ENCODE peak calls at places on chromosome 20, in five cellular contexts. One of them, this sample, is unnamed.

GRCh38 chr20:51335329-51335841 is 207.1 kb downstream of the NFATC2 start:
- DNase-seq in effector CD8-positive, alpha-beta T cell: no peak
- DNase-seq in cardiac fibroblast: peak
- DNase-seq in GM18507: no peak
- DNase-seq in GM12892: peak
- DNase-seq in this sample: no peak

GRCh38 chr20:4998160-4998651 is 3.1 kb downstream of the SLC23A2 start:
- DNase-seq in effector CD8-positive, alpha-beta T cell: no peak
- DNase-seq in cardiac fibroblast: no peak
- DNase-seq in GM18507: no peak
- DNase-seq in GM12892: no peak
- DNase-seq in this sample: peak

GRCh38 chr20:62051166-62051900 is 14.3 kb downstream of the TAF4 start:
- DNase-seq in effector CD8-positive, alpha-beta T cell: no peak
- DNase-seq in cardiac fibroblast: no peak
- DNase-seq in GM18507: no peak
- DNase-seq in GM12892: no peak
- DNase-seq in this sample: no peak

GRCh38 chr20:56629464-56630085 is 469 bp downstream of the TFAP2C start:
- DNase-seq in effector CD8-positive, alpha-beta T cell: no peak
- DNase-seq in cardiac fibroblast: no peak
- DNase-seq in GM18507: no peak
- DNase-seq in GM12892: no peak
- DNase-seq in this sample: no peak

GRCh38 chr20:13554706-13555105 is 84.0 kb downstream of the TASP1 start:
- DNase-seq in effector CD8-positive, alpha-beta T cell: no peak
- DNase-seq in cardiac fibroblast: peak
- DNase-seq in GM18507: no peak
- DNase-seq in GM12892: no peak
- DNase-seq in this sample: no peak

GRCh38 chr20:21515300-21516179 is 1.7 kb upstream of the NKX2-2 start:
- DNase-seq in effector CD8-positive, alpha-beta T cell: no peak
- DNase-seq in cardiac fibroblast: no peak
- DNase-seq in GM18507: no peak
- DNase-seq in GM12892: no peak
- DNase-seq in this sample: no peak

GRCh38 chr20:2109425-2110210 is 8.0 kb downstream of the STK35 start:
- DNase-seq in effector CD8-positive, alpha-beta T cell: no peak
- DNase-seq in cardiac fibroblast: peak
- DNase-seq in GM18507: no peak
- DNase-seq in GM12892: no peak
- DNase-seq in this sample: no peak

GRCh38 chr20:17712201-17712600 is 12.4 kb downstream of the BANF2 start:
- DNase-seq in effector CD8-positive, alpha-beta T cell: no peak
- DNase-seq in cardiac fibroblast: no peak
- DNase-seq in GM18507: no peak
- DNase-seq in GM12892: no peak
- DNase-seq in this sample: no peak

GRCh38 chr20:53642196-53643030 is 48.8 kb upstream of the ZNF217 start:
- DNase-seq in effector CD8-positive, alpha-beta T cell: peak
- DNase-seq in cardiac fibroblast: peak
- DNase-seq in GM18507: no peak
- DNase-seq in GM12892: no peak
- DNase-seq in this sample: no peak

GRCh38 chr20:50221501-50222323 is 31.1 kb downstream of the CEBPB start:
- DNase-seq in effector CD8-positive, alpha-beta T cell: no peak
- DNase-seq in cardiac fibroblast: peak
- DNase-seq in GM18507: no peak
- DNase-seq in GM12892: no peak
- DNase-seq in this sample: no peak

GRCh38 chr20:36571564-36572504 is 1.6 kb upstream of the TGIF2 start:
- DNase-seq in effector CD8-positive, alpha-beta T cell: no peak
- DNase-seq in cardiac fibroblast: no peak
- DNase-seq in GM18507: no peak
- DNase-seq in GM12892: no peak
- DNase-seq in this sample: no peak

GRCh38 chr20:56517211-56517610 is 7.3 kb upstream of the FAM209A start:
- DNase-seq in effector CD8-positive, alpha-beta T cell: no peak
- DNase-seq in cardiac fibroblast: no peak
- DNase-seq in GM18507: no peak
- DNase-seq in GM12892: no peak
- DNase-seq in this sample: no peak

GRCh38 chr20:17969276-17969883 is 562 bp downstream of the MGME1 start:
- DNase-seq in effector CD8-positive, alpha-beta T cell: peak
- DNase-seq in cardiac fibroblast: peak
- DNase-seq in GM18507: no peak
- DNase-seq in GM12892: no peak
- DNase-seq in this sample: no peak

GRCh38 chr20:31594558-31595379 is 10.3 kb upstream of the ID1 start:
- DNase-seq in effector CD8-positive, alpha-beta T cell: no peak
- DNase-seq in cardiac fibroblast: no peak
- DNase-seq in GM18507: no peak
- DNase-seq in GM12892: no peak
- DNase-seq in this sample: no peak

GRCh38 chr20:62666736-62667529 is 24.6 kb downstream of the SLCO4A1 start:
- DNase-seq in effector CD8-positive, alpha-beta T cell: no peak
- DNase-seq in cardiac fibroblast: peak
- DNase-seq in GM18507: no peak
- DNase-seq in GM12892: no peak
- DNase-seq in this sample: no peak

GRCh38 chr20:4820833-4821518 is 99.3 kb downstream of the PRND start:
- DNase-seq in effector CD8-positive, alpha-beta T cell: no peak
- DNase-seq in cardiac fibroblast: peak
- DNase-seq in GM18507: no peak
- DNase-seq in GM12892: no peak
- DNase-seq in this sample: no peak

GRCh38 chr20:21291026-21291425 is 12.1 kb upstream of the XRN2 start:
- DNase-seq in effector CD8-positive, alpha-beta T cell: no peak
- DNase-seq in cardiac fibroblast: peak
- DNase-seq in GM18507: no peak
- DNase-seq in GM12892: no peak
- DNase-seq in this sample: no peak

GRCh38 chr20:50726955-50727791 is 4.2 kb upstream of the PARD6B start:
- DNase-seq in effector CD8-positive, alpha-beta T cell: no peak
- DNase-seq in cardiac fibroblast: no peak
- DNase-seq in GM18507: no peak
- DNase-seq in GM12892: no peak
- DNase-seq in this sample: no peak

GRCh38 chr20:31853481-31853880 is 8.1 kb upstream of the FOXS1 start:
- DNase-seq in effector CD8-positive, alpha-beta T cell: no peak
- DNase-seq in cardiac fibroblast: no peak
- DNase-seq in GM18507: no peak
- DNase-seq in GM12892: no peak
- DNase-seq in this sample: no peak

GRCh38 chr20:57620999-57621398 is 773 bp upstream of the ZBP1 start:
- DNase-seq in effector CD8-positive, alpha-beta T cell: no peak
- DNase-seq in cardiac fibroblast: no peak
- DNase-seq in GM18507: no peak
- DNase-seq in GM12892: no peak
- DNase-seq in this sample: no peak

GRCh38 chr20:62012631-62013030 is 53.0 kb downstream of the TAF4 start:
- DNase-seq in effector CD8-positive, alpha-beta T cell: no peak
- DNase-seq in cardiac fibroblast: no peak
- DNase-seq in GM18507: no peak
- DNase-seq in GM12892: no peak
- DNase-seq in this sample: no peak

GRCh38 chr20:4086771-4087677 is 71.7 kb upstream of the RNF24 start:
- DNase-seq in effector CD8-positive, alpha-beta T cell: no peak
- DNase-seq in cardiac fibroblast: no peak
- DNase-seq in GM18507: no peak
- DNase-seq in GM12892: no peak
- DNase-seq in this sample: no peak

GRCh38 chr20:8385247-8385646 is 253.2 kb downstream of the PLCB1 start:
- DNase-seq in effector CD8-positive, alpha-beta T cell: no peak
- DNase-seq in cardiac fibroblast: peak
- DNase-seq in GM18507: no peak
- DNase-seq in GM12892: no peak
- DNase-seq in this sample: no peak

GRCh38 chr20:60261323-60261722 is 303.1 kb downstream of the CDH26 start:
- DNase-seq in effector CD8-positive, alpha-beta T cell: no peak
- DNase-seq in cardiac fibroblast: no peak
- DNase-seq in GM18507: no peak
- DNase-seq in GM12892: no peak
- DNase-seq in this sample: no peak

GRCh38 chr20:50664248-50664647 is 27.1 kb downstream of the RIPOR3 start:
- DNase-seq in effector CD8-positive, alpha-beta T cell: no peak
- DNase-seq in cardiac fibroblast: no peak
- DNase-seq in GM18507: no peak
- DNase-seq in GM12892: no peak
- DNase-seq in this sample: no peak

GRCh38 chr20:3072530-3073250 is 1.3 kb downstream of the OXT start:
- DNase-seq in effector CD8-positive, alpha-beta T cell: no peak
- DNase-seq in cardiac fibroblast: no peak
- DNase-seq in GM18507: no peak
- DNase-seq in GM12892: no peak
- DNase-seq in this sample: no peak

GRCh38 chr20:3199206-3199605 is 5.3 kb downstream of the DDRGK1 start:
- DNase-seq in effector CD8-positive, alpha-beta T cell: no peak
- DNase-seq in cardiac fibroblast: no peak
- DNase-seq in GM18507: no peak
- DNase-seq in GM12892: no peak
- DNase-seq in this sample: no peak

GRCh38 chr20:50274570-50275430 is 84.2 kb downstream of the CEBPB start:
- DNase-seq in effector CD8-positive, alpha-beta T cell: no peak
- DNase-seq in cardiac fibroblast: no peak
- DNase-seq in GM18507: no peak
- DNase-seq in GM12892: no peak
- DNase-seq in this sample: no peak

GRCh38 chr20:44720994-44721784 is 6.0 kb downstream of the CCN5 start:
- DNase-seq in effector CD8-positive, alpha-beta T cell: no peak
- DNase-seq in cardiac fibroblast: peak
- DNase-seq in GM18507: no peak
- DNase-seq in GM12892: no peak
- DNase-seq in this sample: no peak

GRCh38 chr20:57061058-57061900 is 205.2 kb downstream of the BMP7 start:
- DNase-seq in effector CD8-positive, alpha-beta T cell: no peak
- DNase-seq in cardiac fibroblast: no peak
- DNase-seq in GM18507: no peak
- DNase-seq in GM12892: no peak
- DNase-seq in this sample: no peak

GRCh38 chr20:19427913-19428800 is 215.7 kb downstream of the SLC24A3 start:
- DNase-seq in effector CD8-positive, alpha-beta T cell: no peak
- DNase-seq in cardiac fibroblast: no peak
- DNase-seq in GM18507: no peak
- DNase-seq in GM12892: no peak
- DNase-seq in this sample: no peak

GRCh38 chr20:5480824-5481600 is 164.3 kb upstream of the PROKR2 start:
- DNase-seq in effector CD8-positive, alpha-beta T cell: no peak
- DNase-seq in cardiac fibroblast: no peak
- DNase-seq in GM18507: no peak
- DNase-seq in GM12892: no peak
- DNase-seq in this sample: no peak

This sample was measured in GM12878.